ENCODE peak calls at places on chromosomes 1 and 21, in ten cellular contexts. K is colonic mucosa; J is cardiac fibroblast; F is SK-N-SH; M is PC-3; L is ascending aorta; S is A549; Y is mammary epithelial cell; U is CD8-positive, alpha-beta T cell; P is mucosa of descending colon. V is an unnamed sample.

GRCh38 chr1:221884821-221885220 is 142.9 kb upstream of the DUSP10 start:
- DNase-seq in K (no peak), J (no peak), F (no peak), M (peak), L (no peak), S (no peak), Y (no peak), U (no peak), P (no peak), V (no peak)

GRCh38 chr1:181754103-181754502 is 270.8 kb downstream of the CACNA1E start:
- DNase-seq in K (no peak), J (no peak), F (no peak), M (no peak), L (no peak), S (no peak), Y (no peak), U (no peak), P (no peak), V (no peak)

GRCh38 chr1:16614361-16615252 is 1.2 kb upstream of the NBPF1 start:
- DNase-seq in K (peak), J (no peak), F (peak), M (no peak), L (no peak), S (no peak), Y (no peak), U (peak), P (peak), V (no peak)

GRCh38 chr21:15210235-15210678 is 145.5 kb upstream of the NRIP1 start:
- DNase-seq in K (no peak), J (peak), F (no peak), M (peak), L (peak), S (peak), Y (peak), U (no peak), P (no peak), V (peak)

GRCh38 chr1:225700164-225700740 is 47.3 kb upstream of the ENAH start:
- DNase-seq in K (no peak), J (peak), F (no peak), M (peak), L (no peak), S (peak), Y (peak), U (no peak), P (no peak), V (peak)

GRCh38 chr1:67614511-67614934 is 70.5 kb upstream of the GADD45A start:
- DNase-seq in K (no peak), J (peak), F (no peak), M (peak), L (no peak), S (peak), Y (peak), U (no peak), P (no peak), V (peak)

GRCh38 chr1:231416896-231417295 is 5.2 kb downstream of the EGLN1 start:
- DNase-seq in K (no peak), J (no peak), F (no peak), M (no peak), L (no peak), S (no peak), Y (no peak), U (no peak), P (no peak), V (no peak)

GRCh38 chr21:24023402-24023801 is 1583.9 kb downstream of the MRPL39 start:
- DNase-seq in K (no peak), J (no peak), F (peak), M (peak), L (no peak), S (no peak), Y (no peak), U (no peak), P (no peak), V (no peak)

GRCh38 chr1:160097196-160097910 is 1.1 kb downstream of the IGSF8 start:
- DNase-seq in K (no peak), J (no peak), F (no peak), M (no peak), L (no peak), S (no peak), Y (no peak), U (no peak), P (peak), V (peak)

GRCh38 chr1:32869844-32870614 is 683 bp downstream of the FNDC5 start:
- DNase-seq in K (no peak), J (no peak), F (no peak), M (no peak), L (no peak), S (no peak), Y (no peak), U (no peak), P (no peak), V (no peak)

GRCh38 chr1:160550572-160551034 is 27.5 kb upstream of the SLAMF6 start:
- DNase-seq in K (no peak), J (no peak), F (no peak), M (no peak), L (no peak), S (no peak), Y (no peak), U (peak), P (no peak), V (no peak)

GRCh38 chr1:150236614-150236934 is 662 bp upstream of the ANP32E start:
- DNase-seq in K (no peak), J (no peak), F (peak), M (no peak), L (no peak), S (peak), Y (no peak), U (no peak), P (no peak), V (no peak)
- TF ChIP-seq CTCF in K (no peak), J (no peak), F (no peak), M (no peak), L (no peak), S (peak), Y (no peak), U (no peak), P (no peak), V (no peak)

GRCh38 chr1:23902611-23903278 is 10.4 kb downstream of the CNR2 start:
- DNase-seq in K (no peak), J (no peak), F (peak), M (no peak), L (no peak), S (no peak), Y (no peak), U (no peak), P (no peak), V (no peak)

GRCh38 chr1:23906731-23907130 is 6.4 kb downstream of the CNR2 start:
- DNase-seq in K (no peak), J (no peak), F (no peak), M (no peak), L (no peak), S (no peak), Y (no peak), U (no peak), P (no peak), V (no peak)

GRCh38 chr1:23904748-23905357 is 8.3 kb downstream of the CNR2 start:
- DNase-seq in K (no peak), J (no peak), F (no peak), M (peak), L (no peak), S (no peak), Y (peak), U (no peak), P (no peak), V (peak)

GRCh38 chr1:23905461-23906025 is 7.6 kb downstream of the CNR2 start:
- DNase-seq in K (no peak), J (no peak), F (peak), M (no peak), L (no peak), S (no peak), Y (no peak), U (no peak), P (no peak), V (no peak)

DNA sequence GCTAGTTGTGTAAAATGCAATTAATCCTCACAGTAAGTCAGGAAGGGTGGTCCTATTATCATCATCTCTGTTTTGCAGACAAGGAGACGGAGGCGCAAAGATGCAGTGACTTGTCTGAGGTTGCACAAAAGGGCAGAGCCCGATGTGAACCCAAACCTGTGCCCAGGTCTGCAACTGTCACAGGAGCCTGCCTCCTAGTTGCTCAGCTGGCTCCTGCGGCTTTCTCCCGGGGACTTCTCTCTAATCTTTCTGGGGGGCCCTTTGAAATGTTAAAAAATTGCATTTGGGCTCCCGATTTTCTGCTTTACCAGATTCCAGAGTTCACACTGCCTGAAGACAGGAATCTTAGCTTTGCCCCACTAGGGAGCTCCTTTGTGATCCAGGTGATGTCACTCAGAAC is 9.4 kb downstream of the CNR2 start:
- DNase-seq in K (no peak), J (no peak), F (no peak), M (no peak), L (no peak), S (no peak), Y (no peak), U (no peak), P (no peak), V (no peak)
- H3K4me3 ChIP-seq in K (no peak), J (no peak), F (no peak), M (no peak), L (no peak), S (no peak), Y (no peak), U (no peak), P (no peak), V (no peak)

GRCh38 chr1:42952353-42953001 is 6.2 kb downstream of the SLC2A1 start:
- DNase-seq in K (no peak), J (no peak), F (no peak), M (no peak), L (no peak), S (no peak), Y (no peak), U (peak), P (no peak), V (peak)
- TF ChIP-seq CTCF in K (no peak), J (no peak), F (no peak), M (no peak), L (no peak), S (no peak), Y (no peak), U (no peak), P (no peak), V (no peak)

GRCh38 chr1:208134491-208134890 is 109.7 kb downstream of the PLXNA2 start:
- DNase-seq in K (no peak), J (no peak), F (no peak), M (no peak), L (no peak), S (no peak), Y (no peak), U (no peak), P (no peak), V (no peak)

GRCh38 chr1:208135354-208135753 is 108.8 kb downstream of the PLXNA2 start:
- DNase-seq in K (no peak), J (peak), F (no peak), M (no peak), L (no peak), S (no peak), Y (peak), U (no peak), P (no peak), V (peak)

GRCh38 chr1:208129489-208129888 is 114.7 kb downstream of the PLXNA2 start:
- DNase-seq in K (no peak), J (no peak), F (no peak), M (no peak), L (no peak), S (no peak), Y (no peak), U (no peak), P (no peak), V (no peak)

GRCh38 chr1:208131631-208132286 is 112.4 kb downstream of the PLXNA2 start:
- DNase-seq in K (no peak), J (no peak), F (no peak), M (no peak), L (no peak), S (no peak), Y (no peak), U (no peak), P (no peak), V (no peak)

DNA sequence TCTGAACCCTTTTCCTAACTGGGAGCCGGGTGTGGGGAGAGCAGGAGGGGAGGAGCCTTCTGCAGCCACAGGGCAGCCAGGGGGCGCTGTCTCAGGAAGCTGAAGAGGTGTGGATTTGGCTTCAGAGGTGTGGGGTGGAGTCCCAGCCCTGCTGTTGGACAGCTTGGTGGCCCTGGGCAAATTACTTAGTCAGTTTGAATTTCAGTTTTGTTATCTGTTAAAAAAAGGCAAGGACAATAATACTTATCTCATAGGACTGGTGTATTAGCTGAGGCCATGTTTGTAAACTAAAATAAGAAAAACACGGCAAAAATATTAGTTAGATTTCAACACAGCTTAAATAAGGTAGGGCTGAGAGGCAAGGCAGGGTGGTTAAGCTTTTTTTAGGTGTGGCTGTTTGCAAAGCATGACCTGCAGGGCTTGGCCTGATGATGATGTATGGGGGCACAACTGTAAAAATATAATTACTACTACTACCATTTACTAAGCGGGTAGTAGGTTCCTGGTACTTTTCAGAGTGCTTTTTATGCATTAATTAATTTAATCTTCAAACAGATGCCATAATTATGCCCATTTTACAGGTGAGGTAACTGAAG is 111.8 kb downstream of the PLXNA2 start:
- DNase-seq in K (peak), J (peak), F (peak), M (peak), L (no peak), S (peak), Y (peak), U (peak), P (peak), V (peak)
- H3K4me3 ChIP-seq in K (no peak), J (no peak), F (no peak), M (peak), L (no peak), S (no peak), Y (no peak), U (no peak), P (no peak), V (no peak)

GRCh38 chr1:89632213-89633102 is 462 bp upstream of the LRRC8C start:
- DNase-seq in K (peak), J (peak), F (peak), M (peak), L (peak), S (peak), Y (peak), U (peak), P (peak), V (peak)
- TF ChIP-seq CTCF in K (no peak), J (no peak), F (peak), M (no peak), L (peak), S (peak), Y (peak), U (peak), P (peak), V (no peak)

DNA sequence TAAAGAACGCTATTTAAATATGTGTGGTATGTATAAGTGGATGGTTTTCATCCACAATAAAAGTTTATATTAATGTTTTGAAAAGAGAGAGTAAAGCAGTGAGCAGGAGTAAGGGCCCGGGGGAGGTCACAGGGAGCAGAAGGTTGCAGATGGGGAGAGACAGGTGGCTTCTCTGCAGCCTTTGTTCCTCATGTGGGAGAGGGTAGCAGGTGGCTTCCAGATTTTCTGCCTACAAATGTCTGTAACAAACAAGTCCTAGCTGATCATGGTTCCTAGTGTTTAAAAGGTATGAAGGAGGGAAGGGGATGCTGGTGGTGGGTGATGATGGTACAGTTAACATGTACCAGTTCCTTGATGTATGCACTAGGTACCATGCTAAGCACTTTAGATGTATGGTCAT is 18.8 kb downstream of the QSOX1 start:
- DNase-seq in K (no peak), J (no peak), F (no peak), M (no peak), L (no peak), S (no peak), Y (no peak), U (no peak), P (no peak), V (no peak)
- H3K4me3 ChIP-seq in K (no peak), J (no peak), F (no peak), M (no peak), L (no peak), S (no peak), Y (no peak), U (no peak), P (no peak), V (no peak)

GRCh38 chr1:234125714-234126113 is 221.2 kb downstream of the SLC35F3 start:
- DNase-seq in K (no peak), J (no peak), F (no peak), M (no peak), L (no peak), S (no peak), Y (no peak), U (no peak), P (no peak), V (no peak)

GRCh38 chr1:234120327-234120944 is 216.0 kb downstream of the SLC35F3 start:
- DNase-seq in K (no peak), J (no peak), F (no peak), M (no peak), L (no peak), S (no peak), Y (no peak), U (no peak), P (no peak), V (peak)

GRCh38 chr1:234123867-234124266 is 219.4 kb downstream of the SLC35F3 start:
- DNase-seq in K (no peak), J (no peak), F (no peak), M (no peak), L (no peak), S (no peak), Y (no peak), U (no peak), P (no peak), V (no peak)

GRCh38 chr1:234125283-234125682 is 220.8 kb downstream of the SLC35F3 start:
- DNase-seq in K (peak), J (peak), F (peak), M (peak), L (no peak), S (no peak), Y (peak), U (no peak), P (no peak), V (peak)
- TF ChIP-seq CTCF in K (no peak), J (no peak), F (peak), M (peak), L (no peak), S (peak), Y (peak), U (no peak), P (no peak), V (peak)

V was measured in epithelial cell of esophagus.